ENCODE peak calls at places on chromosome 6, in four cellular contexts. C is WTC11, Z is HepG2, G is K562. Y is an unnamed sample.

GRCh38 chr6:3309391-3310050 is 50.8 kb downstream of the PSMG4 start:
- DNase-seq in C (no peak), Z (no peak), G (no peak), Y (no peak)

GRCh38 chr6:42338573-42339218 is 113.0 kb downstream of the TRERF1 start:
- DNase-seq in C (no peak), Z (no peak), G (peak; percentile 20), Y (no peak)

GRCh38 chr6:5671162-5671561 is 335.6 kb downstream of the NRN1 start:
- DNase-seq in C (no peak), Z (peak; percentile 28), G (peak; percentile 63), Y (no peak)

GRCh38 chr6:110325197-110325596 is 33.0 kb downstream of the METTL24 start:
- DNase-seq in C (no peak), Z (peak; percentile 46), G (no peak), Y (no peak)

GRCh38 chr6:119137194-119138072 is 59.0 kb upstream of the FAM184A start:
- DNase-seq in C (no peak), Z (no peak), G (peak; percentile 83), Y (no peak)

GRCh38 chr6:89462503-89462902 is 29.6 kb downstream of the ANKRD6 start:
- DNase-seq in C (no peak), Z (no peak), G (no peak), Y (no peak)

GRCh38 chr6:143549630-143550268 is 38.2 kb upstream of the FUCA2 start:
- DNase-seq in C (no peak), Z (no peak), G (no peak), Y (peak; percentile 31)

GRCh38 chr6:169171951-169172350 is 81.7 kb downstream of the THBS2 start:
- DNase-seq in C (no peak), Z (no peak), G (no peak), Y (no peak)

GRCh38 chr6:3330199-3330598 is 71.5 kb downstream of the PSMG4 start:
- DNase-seq in C (peak; percentile 69), Z (no peak), G (peak; percentile 30), Y (no peak)

GRCh38 chr6:11968241-11968806 is 43.8 kb upstream of the HIVEP1 start:
- DNase-seq in C (no peak), Z (no peak), G (peak; percentile 82), Y (peak; percentile 25)

GRCh38 chr6:32906539-32906938 is 34.3 kb downstream of the HLA-DMB start:
- DNase-seq in C (no peak), Z (no peak), G (no peak), Y (no peak)
- TF ChIP-seq CBFB in C (no peak), Z (no peak), G (no peak), Y (no peak)

GRCh38 chr6:121413831-121414368 is 21.5 kb upstream of the GJA1 start:
- DNase-seq in C (no peak), Z (no peak), G (no peak), Y (no peak)
- TF ChIP-seq CBFB in C (no peak), Z (no peak), G (no peak), Y (no peak)

GRCh38 chr6:28758046-28758817 is 165.6 kb downstream of the TRIM27 start:
- DNase-seq in C (peak; percentile 83), Z (peak; percentile 80), G (peak; percentile 96), Y (no peak)
- TF ChIP-seq CBFB in C (no peak), Z (no peak), G (no peak), Y (no peak)

DNA sequence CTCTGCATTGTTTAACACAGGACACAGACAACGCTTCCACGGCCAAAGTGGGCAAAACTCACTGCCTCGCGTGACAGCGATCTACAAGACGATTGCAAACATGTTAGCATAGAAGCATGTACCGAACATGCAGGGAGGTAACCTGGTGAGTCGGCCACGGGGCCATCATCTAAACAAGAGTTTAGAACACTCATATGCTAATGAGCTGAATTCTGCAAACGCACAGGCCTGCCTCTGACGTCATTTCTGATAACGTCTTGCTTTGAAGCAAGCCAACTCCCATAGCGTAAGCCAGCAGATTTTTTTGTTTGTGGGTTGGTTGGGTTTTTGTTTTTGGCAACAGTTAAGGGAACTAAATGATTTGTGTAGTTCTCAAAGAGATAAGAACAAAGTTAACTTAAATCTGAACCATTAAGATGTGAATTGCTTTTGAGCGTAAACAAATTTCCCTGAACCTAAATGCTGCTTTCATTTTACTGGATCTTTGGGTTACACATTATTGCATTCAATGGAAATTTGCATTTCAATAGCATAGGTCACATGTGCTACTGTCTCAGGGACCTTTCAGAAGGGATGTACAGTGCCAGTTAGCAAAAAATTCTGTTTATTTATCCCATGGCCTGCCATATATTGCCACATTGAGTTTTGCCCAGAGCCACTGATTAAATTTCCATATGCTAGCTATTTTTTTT is 184.5 kb upstream of the PDE10A start:
- DNase-seq in C (no peak), Z (no peak), G (peak; percentile 20), Y (no peak)
- TF ChIP-seq CBFB in C (no peak), Z (no peak), G (no peak), Y (no peak)